ENCODE peak calls at places on chromosomes 1 and 21, in eight cellular contexts. T is tibial artery; B is foreskin fibroblast; N is adrenal gland; E is naive thymus-derived CD4-positive, alpha-beta T cell; L is Panc1; Z is GM23338; O is NB4. D is an unnamed sample.

GRCh38 chr1:50105430-50105829 is 3.3 kb upstream of the ELAVL4 start:
- DNase-seq in T (no peak), B (no peak), N (no peak), E (no peak), L (no peak), Z (peak), O (peak), D (no peak)

GRCh38 chr1:204705888-204706837 is 20.6 kb upstream of the LRRN2 start:
- DNase-seq in T (peak), B (no peak), N (no peak), E (no peak), L (no peak), Z (peak), O (no peak), D (no peak)

GRCh38 chr21:35102488-35103407 is 53.6 kb upstream of the RUNX1 start:
- DNase-seq in T (peak), B (no peak), N (peak), E (peak), L (no peak), Z (no peak), O (peak), D (peak)

GRCh38 chr1:7198664-7199063 is 413.4 kb downstream of the CAMTA1 start:
- DNase-seq in T (no peak), B (no peak), N (no peak), E (no peak), L (no peak), Z (no peak), O (no peak), D (no peak)

GRCh38 chr1:24640288-24640687 is 2.8 kb upstream of the SRRM1 start:
- DNase-seq in T (no peak), B (peak), N (peak), E (no peak), L (no peak), Z (no peak), O (no peak), D (no peak)

GRCh38 chr1:64906447-64906846 is 59.9 kb downstream of the JAK1 start:
- DNase-seq in T (no peak), B (no peak), N (no peak), E (no peak), L (no peak), Z (no peak), O (no peak), D (no peak)

GRCh38 chr1:202131956-202132821 is 9.5 kb downstream of the GPR37L1 start:
- DNase-seq in T (peak), B (peak), N (peak), E (no peak), L (no peak), Z (peak), O (no peak), D (peak)

GRCh38 chr1:156480015-156480368 is 20.6 kb downstream of the MEF2D start:
- DNase-seq in T (no peak), B (no peak), N (no peak), E (no peak), L (no peak), Z (no peak), O (peak), D (no peak)

GRCh38 chr1:62436039-62436465 is 797 bp upstream of the USP1 start:
- DNase-seq in T (no peak), B (no peak), N (no peak), E (peak), L (peak), Z (no peak), O (peak), D (no peak)

GRCh38 chr1:36732038-36732402 is 249.3 kb upstream of the CSF3R start:
- DNase-seq in T (no peak), B (no peak), N (no peak), E (no peak), L (no peak), Z (no peak), O (no peak), D (no peak)

GRCh38 chr21:16211339-16212303 is 481.8 kb downstream of the USP25 start:
- DNase-seq in T (no peak), B (peak), N (no peak), E (no peak), L (no peak), Z (no peak), O (no peak), D (no peak)

GRCh38 chr1:22043175-22043769 is 9.2 kb upstream of the CDC42 start:
- DNase-seq in T (peak), B (no peak), N (no peak), E (no peak), L (no peak), Z (no peak), O (no peak), D (no peak)

GRCh38 chr1:201640624-201641023 is 101.7 kb downstream of the NAV1 start:
- DNase-seq in T (no peak), B (peak), N (peak), E (no peak), L (no peak), Z (no peak), O (no peak), D (no peak)

GRCh38 chr1:213678348-213678747 is 309.4 kb upstream of the PROX1 start:
- DNase-seq in T (no peak), B (no peak), N (no peak), E (no peak), L (no peak), Z (no peak), O (no peak), D (no peak)

GRCh38 chr1:165034136-165034535 is 322.4 kb downstream of the LMX1A start:
- DNase-seq in T (no peak), B (peak), N (no peak), E (no peak), L (no peak), Z (no peak), O (no peak), D (no peak)

GRCh38 chr1:145690587-145691558 is 16.3 kb downstream of the PDZK1 start:
- DNase-seq in T (no peak), B (peak), N (peak), E (peak), L (no peak), Z (no peak), O (peak), D (no peak)

GRCh38 chr21:42234464-42235241 is 15.7 kb downstream of the ABCG1 start:
- DNase-seq in T (peak), B (peak), N (peak), E (peak), L (no peak), Z (peak), O (peak), D (no peak)

GRCh38 chr1:241713316-241713715 is 61.2 kb downstream of the WDR64 start:
- DNase-seq in T (no peak), B (no peak), N (no peak), E (no peak), L (no peak), Z (no peak), O (no peak), D (no peak)

GRCh38 chr1:112245114-112245513 is 150.9 kb upstream of the CTTNBP2NL start:
- DNase-seq in T (no peak), B (no peak), N (no peak), E (no peak), L (no peak), Z (no peak), O (no peak), D (no peak)

GRCh38 chr1:81706650-81707435 is 93.9 kb upstream of the ADGRL2 start:
- DNase-seq in T (no peak), B (peak), N (no peak), E (no peak), L (no peak), Z (no peak), O (no peak), D (no peak)

GRCh38 chr1:215114154-215114933 is 31.8 kb downstream of the KCNK2 start:
- DNase-seq in T (no peak), B (peak), N (no peak), E (no peak), L (peak), Z (no peak), O (no peak), D (no peak)

GRCh38 chr1:17486242-17486641 is 46.8 kb upstream of the RCC2 start:
- DNase-seq in T (no peak), B (no peak), N (no peak), E (no peak), L (no peak), Z (peak), O (no peak), D (no peak)

GRCh38 chr1:214280386-214281029 is 451 bp upstream of the SMYD2 start:
- DNase-seq in T (no peak), B (peak), N (peak), E (no peak), L (no peak), Z (peak), O (peak), D (peak)

GRCh38 chr1:102799496-102799895 is 308.8 kb downstream of the COL11A1 start:
- DNase-seq in T (no peak), B (peak), N (no peak), E (no peak), L (no peak), Z (no peak), O (no peak), D (no peak)

GRCh38 chr1:234398849-234399381 is 25.7 kb downstream of the COA6 start:
- DNase-seq in T (no peak), B (no peak), N (no peak), E (no peak), L (no peak), Z (no peak), O (peak), D (no peak)

GRCh38 chr1:15153184-15153841 is at the start of gene TMEM51:
- DNase-seq in T (peak), B (peak), N (peak), E (no peak), L (no peak), Z (peak), O (no peak), D (no peak)

GRCh38 chr1:180053594-180054567 is 99.3 kb downstream of the CEP350 start:
- DNase-seq in T (no peak), B (no peak), N (no peak), E (no peak), L (no peak), Z (no peak), O (peak), D (no peak)

GRCh38 chr1:108841703-108842102 is 15.2 kb downstream of the AKNAD1 start:
- DNase-seq in T (peak), B (no peak), N (no peak), E (no peak), L (no peak), Z (no peak), O (no peak), D (no peak)

GRCh38 chr1:11013160-11013531 is 692 bp downstream of the TARDBP start:
- DNase-seq in T (no peak), B (no peak), N (no peak), E (no peak), L (no peak), Z (no peak), O (no peak), D (no peak)

GRCh38 chr1:189149547-189150375 is 1327.9 kb downstream of the BRINP3 start:
- DNase-seq in T (no peak), B (no peak), N (no peak), E (no peak), L (no peak), Z (peak), O (peak), D (no peak)

GRCh38 chr21:42796327-42797062 is 82.8 kb downstream of the WDR4 start:
- DNase-seq in T (no peak), B (no peak), N (no peak), E (no peak), L (no peak), Z (no peak), O (no peak), D (no peak)

GRCh38 chr1:229988534-229988933 is 78.5 kb upstream of the GALNT2 start:
- DNase-seq in T (no peak), B (no peak), N (no peak), E (no peak), L (no peak), Z (no peak), O (no peak), D (no peak)

GRCh38 chr1:204623894-204624361 is 61.6 kb downstream of the LRRN2 start:
- DNase-seq in T (no peak), B (peak), N (peak), E (peak), L (no peak), Z (peak), O (peak), D (no peak)

GRCh38 chr1:24594328-24594598 is 38.4 kb downstream of the NCMAP start:
- DNase-seq in T (peak), B (no peak), N (no peak), E (no peak), L (no peak), Z (no peak), O (no peak), D (no peak)

GRCh38 chr21:15365751-15366392 is 301.1 kb upstream of the NRIP1 start:
- DNase-seq in T (no peak), B (no peak), N (no peak), E (no peak), L (no peak), Z (peak), O (no peak), D (no peak)

GRCh38 chr1:6103854-6104530 is 58.3 kb downstream of the KCNAB2 start:
- DNase-seq in T (no peak), B (no peak), N (no peak), E (no peak), L (no peak), Z (no peak), O (no peak), D (no peak)

DNA sequence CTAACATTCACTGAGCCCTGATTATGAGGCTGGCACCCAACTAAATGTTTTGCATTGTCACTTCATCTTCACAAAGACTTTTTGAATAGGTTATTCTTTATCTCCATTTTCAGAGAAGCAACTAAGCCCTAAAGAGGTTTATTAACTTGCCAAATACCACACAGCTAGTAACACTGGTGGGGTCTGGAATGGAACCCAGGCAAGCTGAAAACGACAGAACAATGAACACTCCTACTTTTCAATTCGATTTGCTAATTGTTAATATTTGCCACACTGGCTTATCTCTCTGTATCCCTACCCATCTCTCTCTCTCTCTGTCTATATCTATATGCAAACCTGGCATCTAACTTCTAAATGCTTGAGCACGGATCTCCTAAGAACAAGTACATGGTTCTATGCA is 40.6 kb downstream of the MRPL39 start:
- DNase-seq in T (no peak), B (no peak), N (no peak), E (no peak), L (no peak), Z (no peak), O (no peak), D (no peak)
- H3K4me3 ChIP-seq in T (no peak), B (no peak), N (no peak), E (no peak), L (no peak), Z (no peak), O (no peak), D (no peak)

GRCh38 chr1:18949689-18950414 is 6.6 kb downstream of the IFFO2 start:
- DNase-seq in T (peak), B (peak), N (peak), E (no peak), L (no peak), Z (peak), O (peak), D (no peak)

GRCh38 chr1:18950415-18951026 is 6.0 kb downstream of the IFFO2 start:
- DNase-seq in T (peak), B (peak), N (peak), E (no peak), L (no peak), Z (no peak), O (no peak), D (peak)

GRCh38 chr1:18953656-18954259 is 2.7 kb downstream of the IFFO2 start:
- DNase-seq in T (no peak), B (no peak), N (no peak), E (peak), L (no peak), Z (no peak), O (no peak), D (no peak)

GRCh38 chr1:18951416-18951815 is 5.1 kb downstream of the IFFO2 start:
- DNase-seq in T (no peak), B (no peak), N (no peak), E (peak), L (no peak), Z (no peak), O (peak), D (no peak)

DNA sequence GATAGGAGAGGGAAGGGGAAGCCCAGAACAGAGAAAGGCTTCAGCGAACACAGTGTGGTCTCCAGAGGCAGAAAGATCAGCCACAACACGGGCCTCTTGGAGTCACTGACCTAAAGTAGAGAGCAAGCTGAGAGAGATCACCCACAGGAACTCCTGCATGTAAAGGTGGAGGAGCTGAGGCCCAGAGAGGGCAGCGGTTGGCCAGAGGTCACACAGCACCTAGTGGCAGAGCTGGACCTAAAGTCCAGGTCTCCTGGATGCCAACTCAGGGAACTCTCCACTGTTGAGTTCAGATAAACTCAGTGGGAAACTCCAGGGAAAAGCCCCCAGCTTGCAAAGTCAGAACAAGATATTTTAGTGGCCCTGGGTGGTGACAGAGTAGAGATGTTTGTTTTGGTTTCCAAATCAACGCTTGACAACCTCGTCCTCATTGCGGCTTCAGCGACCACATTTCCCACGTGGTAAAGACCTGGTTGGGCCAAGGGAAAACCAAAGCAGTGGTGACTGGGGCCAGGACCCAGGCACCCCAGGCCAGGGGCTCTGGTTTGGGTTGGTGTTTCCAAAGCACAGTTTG is 4.6 kb downstream of the IFFO2 start:
- DNase-seq in T (no peak), B (no peak), N (no peak), E (peak), L (no peak), Z (no peak), O (peak), D (no peak)
- H3K4me3 ChIP-seq in T (peak), B (no peak), N (no peak), E (peak), L (peak), Z (no peak), O (no peak), D (no peak)

GRCh38 chr1:75134939-75135828 is 996 bp downstream of the LHX8 start:
- DNase-seq in T (no peak), B (peak), N (no peak), E (no peak), L (no peak), Z (peak), O (no peak), D (no peak)
- H3K4me3 ChIP-seq in T (peak), B (peak), N (no peak), E (no peak), L (no peak), Z (peak), O (no peak), D (peak)

GRCh38 chr1:2304282-2304681 is 76.2 kb downstream of the SKI start:
- DNase-seq in T (no peak), B (no peak), N (no peak), E (no peak), L (no peak), Z (no peak), O (no peak), D (no peak)
- H3K4me3 ChIP-seq in T (no peak), B (no peak), N (no peak), E (no peak), L (no peak), Z (no peak), O (no peak), D (no peak)

DNA sequence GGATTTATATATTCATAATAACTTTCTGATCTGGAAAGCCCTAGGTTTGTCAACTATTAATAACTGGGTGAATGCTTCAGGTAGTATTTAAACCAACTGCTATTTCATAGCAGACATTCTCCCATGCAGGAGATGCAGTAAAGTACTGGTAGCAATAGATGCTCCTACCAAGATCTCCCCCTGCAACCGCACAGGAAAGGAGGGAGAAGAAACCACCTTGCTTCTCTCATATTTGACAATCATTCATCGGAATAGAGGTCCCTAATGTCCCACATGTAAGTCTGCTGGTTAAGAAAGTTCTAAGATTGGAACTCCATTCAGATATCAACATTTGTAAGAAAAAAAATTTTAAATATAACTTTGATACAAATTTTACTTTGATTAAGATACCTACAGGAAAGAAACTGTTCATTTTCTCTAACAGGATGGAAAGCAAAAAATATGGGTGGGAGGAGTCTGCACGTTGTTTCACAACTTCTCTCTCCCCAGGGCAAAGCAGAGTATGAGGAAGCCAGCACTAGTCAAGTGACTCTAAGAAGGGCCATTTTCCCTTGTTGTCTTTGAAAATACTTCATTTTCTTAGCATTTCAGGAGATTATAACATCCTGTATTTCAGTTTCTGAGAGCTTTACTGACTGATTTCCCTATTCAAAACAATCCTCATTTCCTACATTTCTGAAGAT is at the start of gene PYHIN1:
- DNase-seq in T (no peak), B (no peak), N (no peak), E (peak), L (no peak), Z (no peak), O (peak), D (no peak)
- H3K4me3 ChIP-seq in T (no peak), B (no peak), N (no peak), E (peak), L (no peak), Z (no peak), O (no peak), D (no peak)

GRCh38 chr1:38783659-38784229 is 75.8 kb downstream of the RRAGC start:
- DNase-seq in T (no peak), B (no peak), N (no peak), E (no peak), L (no peak), Z (no peak), O (peak), D (peak)
- H3K4me3 ChIP-seq in T (no peak), B (no peak), N (no peak), E (no peak), L (peak), Z (no peak), O (no peak), D (no peak)

DNA sequence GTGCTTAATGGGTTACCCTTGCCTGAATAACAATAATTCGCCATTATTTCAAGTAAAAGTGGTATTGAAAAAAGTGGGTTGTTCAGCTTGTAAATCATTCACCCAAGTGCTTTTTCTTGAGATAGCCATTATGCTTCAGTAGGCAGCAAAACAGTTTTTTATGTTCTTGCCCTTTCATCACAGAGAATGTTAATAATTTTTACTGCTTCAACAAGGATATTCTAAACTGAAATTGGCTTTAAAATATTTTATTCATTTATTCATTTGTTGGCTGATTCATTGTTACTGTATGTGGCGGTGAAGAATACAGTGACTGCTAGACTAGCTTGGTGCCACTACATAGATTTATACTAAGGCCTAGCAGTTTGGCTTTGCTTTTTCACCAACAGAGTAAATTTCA is 121.5 kb downstream of the OLFML2B start:
- DNase-seq in T (no peak), B (no peak), N (no peak), E (no peak), L (no peak), Z (no peak), O (no peak), D (no peak)
- H3K4me3 ChIP-seq in T (no peak), B (no peak), N (no peak), E (no peak), L (no peak), Z (no peak), O (no peak), D (no peak)

GRCh38 chr1:247100676-247101279 is 3.4 kb downstream of the ZNF669 start:
- DNase-seq in T (no peak), B (no peak), N (no peak), E (no peak), L (no peak), Z (no peak), O (no peak), D (no peak)
- H3K4me3 ChIP-seq in T (no peak), B (no peak), N (no peak), E (peak), L (no peak), Z (no peak), O (no peak), D (no peak)

D was measured in right atrium auricular region.